ENCODE peak calls at places on chromosomes 4 and X, in five cellular contexts. A, T, F, W and P are unnamed samples.

GRCh38 chr4:20254517-20255250 is 3.0 kb downstream of the SLIT2 start:
- DNase-seq in A (no peak), T (no peak), F (peak; percentile 39), W (peak; percentile 33), P (no peak)

GRCh38 chr4:26288308-26288982 is 32.4 kb upstream of the RBPJ start:
- DNase-seq in A (no peak), T (no peak), F (peak; percentile 77), W (no peak), P (no peak)

GRCh38 chr4:102466298-102466697 is 34.9 kb upstream of the NFKB1 start:
- DNase-seq in A (no peak), T (no peak), F (peak; percentile 7), W (no peak), P (no peak)

GRCh38 chrX:26649534-26649933 is 433.6 kb downstream of the MAGEB5 start:
- DNase-seq in A (no peak), T (no peak), F (peak; percentile 27), W (peak; percentile 14), P (no peak)

GRCh38 chrX:48474127-48474526 is 1.9 kb upstream of the FTSJ1 start:
- DNase-seq in A (no peak), T (no peak), F (no peak), W (no peak), P (no peak)

GRCh38 chrX:137051978-137052640 is 18.3 kb upstream of the GPR101 start:
- DNase-seq in A (no peak), T (peak; percentile 6), F (peak; percentile 17), W (peak; percentile 69), P (peak; percentile 59)

GRCh38 chr4:31234494-31234893 is 514.3 kb downstream of the PCDH7 start:
- DNase-seq in A (no peak), T (no peak), F (no peak), W (no peak), P (no peak)

GRCh38 chr4:8412288-8412687 is 28.2 kb downstream of the ACOX3 start:
- DNase-seq in A (no peak), T (no peak), F (no peak), W (no peak), P (no peak)

GRCh38 chrX:123454712-123455431 is 270.8 kb downstream of the GRIA3 start:
- DNase-seq in A (no peak), T (no peak), F (no peak), W (no peak), P (no peak)

GRCh38 chr4:121150003-121150402 is 14.1 kb downstream of the TNIP3 start:
- DNase-seq in A (no peak), T (no peak), F (no peak), W (no peak), P (no peak)

GRCh38 chr4:150816491-150816890 is 198.6 kb downstream of the LRBA start:
- DNase-seq in A (no peak), T (no peak), F (peak; percentile 39), W (no peak), P (no peak)

GRCh38 chrX:77404318-77404878 is 42.8 kb upstream of the FGF16 start:
- DNase-seq in A (no peak), T (no peak), F (no peak), W (no peak), P (no peak)
- H3K4me3 ChIP-seq in A (no peak overlapping the region), T (no peak overlapping the region), F (no peak overlapping the region), W (no peak overlapping the region), P (no peak overlapping the region)

GRCh38 chrX:149938427-149939270 is at the start of gene EOLA2:
- DNase-seq in A (no peak), T (peak; percentile 91), F (peak; percentile 99), W (peak; percentile 97), P (peak; percentile 98)
- TF ChIP-seq POLR2A in A (no peak), T (peak; percentile 56), F (no peak), W (no peak), P (no peak)

DNA sequence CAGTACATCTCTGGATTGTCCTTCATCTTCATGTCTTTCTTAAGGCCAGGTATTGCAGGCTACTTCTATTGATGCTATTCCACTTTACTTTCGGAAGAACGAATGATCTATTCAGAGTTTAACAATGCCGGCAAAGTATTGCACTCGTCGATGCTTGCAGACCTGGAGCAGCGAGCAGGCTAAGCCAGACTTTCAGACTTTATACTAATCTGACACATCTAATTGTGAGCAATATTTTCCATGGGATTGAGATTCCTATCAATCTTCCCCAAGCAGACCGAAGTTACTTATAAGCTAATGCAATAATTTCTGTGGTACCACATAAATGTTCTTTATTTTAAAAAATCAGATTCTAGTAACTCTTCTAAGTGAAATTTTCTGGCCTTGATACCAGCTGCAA is 1.6 kb downstream of the EMCN start:
- DNase-seq in A (no peak), T (no peak), F (no peak), W (no peak), P (no peak)
- H3K4me3 ChIP-seq in A (no peak overlapping the region), T (no peak overlapping the region), F (no peak overlapping the region), W (no peak overlapping the region), P (no peak overlapping the region)

GRCh38 chrX:71215335-71215912 is 7.6 kb upstream of the GJB1 start:
- DNase-seq in A (no peak), T (peak; percentile 4), F (no peak), W (no peak), P (peak; percentile 45)
- TF ChIP-seq POLR2A in A (no peak), T (no peak), F (no peak), W (no peak), P (peak; percentile 11)

GRCh38 chr4:94453534-94453963 is 1.8 kb downstream of the PDLIM5 start:
- DNase-seq in A (no peak), T (no peak), F (no peak), W (no peak), P (no peak)
- H3K4me3 ChIP-seq in A (peak overlapping the region; percentile 81), T (peak overlapping the region; percentile 97), F (peak overlapping the region; percentile 99), W (no peak overlapping the region), P (peak overlapping the region; percentile 76)

GRCh38 chr4:24979554-24979953 is 51.2 kb downstream of the LGI2 start:
- DNase-seq in A (no peak), T (no peak), F (no peak), W (peak; percentile 33), P (peak; percentile 35)
- TF ChIP-seq POLR2A in A (no peak), T (no peak), F (no peak), W (no peak), P (peak; percentile 52)